ENCODE peak calls at places on chromosomes 4 and X, in four cellular contexts. Y is K562, J is HepG2, W is GM12878. Q is an unnamed sample. For H3K4me1, the result is how much of the 10 kb centered on the place peaks cover.

GRCh38 chr4:86891785-86892638 is at the start of gene C4orf36:
- DNase-seq in Y (peak), W (no peak), J (no peak), Q (peak)

GRCh38 chrX:83516597-83516996 is 8.5 kb downstream of the POU3F4 start:
- DNase-seq in J (no peak), W (no peak), Y (no peak), Q (no peak)

GRCh38 chr4:176031927-176032326 is 33.7 kb upstream of the WDR17 start:
- DNase-seq in Y (no peak), W (no peak), J (no peak), Q (no peak)

GRCh38 chrX:50067435-50068292 is 133.1 kb downstream of the AKAP4 start:
- DNase-seq in W (no peak), J (peak), Y (peak), Q (peak)

GRCh38 chr4:40316782-40317635 is 18.1 kb upstream of the CHRNA9 start:
- DNase-seq in Y (peak), J (peak), W (peak), Q (peak)

GRCh38 chr4:108830509-108831244 is 67.8 kb upstream of the ETNPPL start:
- DNase-seq in Y (no peak), W (no peak), J (no peak), Q (no peak)

GRCh38 chr4:53098681-53099121 is 236.6 kb downstream of the RASL11B start:
- DNase-seq in Y (no peak), W (no peak), J (no peak), Q (peak)

GRCh38 chr4:38911257-38911656 is 43.7 kb downstream of the FAM114A1 start:
- DNase-seq in W (no peak), Y (no peak), J (no peak), Q (no peak)

GRCh38 chr4:173505924-173506779 is 23.9 kb downstream of the HAND2 start:
- DNase-seq in W (peak), J (peak), Y (peak), Q (peak)

GRCh38 chrX:22249371-22249770 is 23.3 kb upstream of the CBLL2 start:
- DNase-seq in W (no peak), Y (no peak), J (no peak), Q (no peak)

GRCh38 chr4:183989471-183989870 is 84.4 kb downstream of the STOX2 start:
- DNase-seq in W (no peak), Y (no peak), J (no peak), Q (no peak)

GRCh38 chr4:185847352-185848078 is 35.5 kb upstream of the SORBS2 start:
- DNase-seq in W (no peak), Y (no peak), J (peak), Q (no peak)

GRCh38 chr4:183149968-183150539 is 51.0 kb downstream of the WWC2 start:
- DNase-seq in W (no peak), Y (no peak), J (no peak), Q (no peak)

GRCh38 chr4:139950568-139950967 is 203.4 kb downstream of the MAML3 start:
- DNase-seq in W (peak), Y (no peak), J (no peak), Q (no peak)

GRCh38 chr4:56908206-56909082 is 744 bp downstream of the REST start:
- DNase-seq in J (peak), Y (peak), W (no peak), Q (peak)

GRCh38 chrX:55057691-55058249 is 17.1 kb upstream of the PAGE2B start:
- DNase-seq in W (no peak), Y (peak), J (peak), Q (peak)

GRCh38 chrX:56974408-56974807 is 20.9 kb downstream of the SPIN3 start:
- DNase-seq in Y (no peak), W (no peak), J (no peak), Q (no peak)

GRCh38 chr4:133151301-133151680 is 2.2 kb downstream of the PCDH10 start:
- DNase-seq in W (no peak), Y (no peak), J (no peak), Q (peak)

GRCh38 chrX:2888309-2888708 is 40.8 kb downstream of the ARSD start:
- DNase-seq in W (no peak), J (no peak), Y (no peak), Q (no peak)

GRCh38 chrX:15646543-15646942 is 18.1 kb downstream of the CLTRN start:
- DNase-seq in J (no peak), Y (no peak), W (no peak), Q (no peak)

GRCh38 chr4:94274912-94275311 is 67.2 kb downstream of the SMARCAD1 start:
- DNase-seq in W (no peak), Y (no peak), J (no peak), Q (no peak)

GRCh38 chrX:154712781-154713391 is 38.0 kb downstream of the GAB3 start:
- DNase-seq in J (no peak), W (peak), Y (no peak), Q (peak)

GRCh38 chr4:58553679-58554078 is 1443.5 kb upstream of the IGFBP7 start:
- DNase-seq in W (no peak), Y (no peak), J (no peak), Q (no peak)

GRCh38 chr4:5142726-5143125 is 91.4 kb downstream of the STK32B start:
- DNase-seq in J (peak), W (no peak), Y (peak), Q (peak)

GRCh38 chrX:47216393-47216925 is 2.0 kb upstream of the CDK16 start:
- DNase-seq in Y (no peak), J (no peak), W (no peak), Q (no peak)

GRCh38 chr4:72513227-72513626 is 55.8 kb downstream of the ADAMTS3 start:
- DNase-seq in W (no peak), J (no peak), Y (no peak), Q (no peak)

GRCh38 chr4:186726440-186727148 is 2.9 kb upstream of the FAT1 start:
- DNase-seq in W (no peak), J (peak), Y (peak), Q (peak)

GRCh38 chrX:136639506-136640176 is 8.3 kb upstream of the CD40LG start:
- DNase-seq in Y (no peak), W (no peak), J (no peak), Q (no peak)

GRCh38 chrX:53224860-53225797 is at the start of gene KDM5C:
- DNase-seq in J (peak), Y (peak), W (peak), Q (peak)
- TF ChIP-seq EZH2 in J (no peak), Y (no peak), W (no peak), Q (no peak)

DNA sequence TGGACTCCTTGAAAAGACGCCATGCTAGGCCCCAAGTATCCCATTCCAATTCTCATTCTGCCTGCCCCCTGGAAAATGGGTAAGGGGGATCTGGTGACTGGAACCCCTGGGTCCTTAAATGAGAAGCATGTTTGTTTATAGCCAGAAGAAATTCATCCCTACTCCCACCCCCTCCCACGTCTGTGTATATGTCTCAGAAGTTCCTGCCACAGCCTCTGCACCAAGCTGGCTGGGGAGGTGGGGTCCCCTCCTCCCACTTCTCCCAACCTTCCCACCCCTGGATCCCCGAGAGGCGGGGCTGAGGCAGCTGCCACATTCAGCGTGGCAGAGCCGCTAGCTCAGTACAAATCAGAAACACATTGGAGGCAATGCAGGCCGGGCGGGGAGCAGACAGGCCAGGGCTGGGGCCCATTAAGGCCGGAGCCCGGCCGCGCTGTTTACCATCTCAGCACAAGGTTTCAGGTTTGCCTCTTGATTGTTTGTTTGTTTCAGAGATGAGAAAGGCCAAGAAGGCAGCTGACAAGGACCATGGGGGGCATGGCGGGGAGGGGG is 22.5 kb downstream of the PJA1 start:
- DNase-seq in Y (no peak), J (no peak), W (no peak), Q (no peak)
- H3K4me1 ChIP-seq in Y (under half), J (under half), W (under half), Q (under half)

GRCh38 chr4:76665139-76665538 is 230.1 kb downstream of the SHROOM3 start:
- DNase-seq in W (no peak), J (no peak), Y (no peak), Q (no peak)
- TF ChIP-seq MYC in W (no peak), J (no peak), Y (no peak), Q (no peak)

GRCh38 chr4:24473309-24473721 is 111.0 kb downstream of the DHX15 start:
- DNase-seq in Y (no peak), W (no peak), J (no peak), Q (no peak)

GRCh38 chr4:24472514-24473308 is 111.6 kb downstream of the DHX15 start:
- DNase-seq in W (no peak), Y (peak), J (peak), Q (peak)

GRCh38 chr4:24475756-24476155 is 108.6 kb downstream of the DHX15 start:
- DNase-seq in Y (no peak), J (no peak), W (no peak), Q (no peak)

GRCh38 chr4:24471623-24472510 is 112.5 kb downstream of the DHX15 start:
- DNase-seq in W (no peak), Y (no peak), J (no peak), Q (no peak)

DNA sequence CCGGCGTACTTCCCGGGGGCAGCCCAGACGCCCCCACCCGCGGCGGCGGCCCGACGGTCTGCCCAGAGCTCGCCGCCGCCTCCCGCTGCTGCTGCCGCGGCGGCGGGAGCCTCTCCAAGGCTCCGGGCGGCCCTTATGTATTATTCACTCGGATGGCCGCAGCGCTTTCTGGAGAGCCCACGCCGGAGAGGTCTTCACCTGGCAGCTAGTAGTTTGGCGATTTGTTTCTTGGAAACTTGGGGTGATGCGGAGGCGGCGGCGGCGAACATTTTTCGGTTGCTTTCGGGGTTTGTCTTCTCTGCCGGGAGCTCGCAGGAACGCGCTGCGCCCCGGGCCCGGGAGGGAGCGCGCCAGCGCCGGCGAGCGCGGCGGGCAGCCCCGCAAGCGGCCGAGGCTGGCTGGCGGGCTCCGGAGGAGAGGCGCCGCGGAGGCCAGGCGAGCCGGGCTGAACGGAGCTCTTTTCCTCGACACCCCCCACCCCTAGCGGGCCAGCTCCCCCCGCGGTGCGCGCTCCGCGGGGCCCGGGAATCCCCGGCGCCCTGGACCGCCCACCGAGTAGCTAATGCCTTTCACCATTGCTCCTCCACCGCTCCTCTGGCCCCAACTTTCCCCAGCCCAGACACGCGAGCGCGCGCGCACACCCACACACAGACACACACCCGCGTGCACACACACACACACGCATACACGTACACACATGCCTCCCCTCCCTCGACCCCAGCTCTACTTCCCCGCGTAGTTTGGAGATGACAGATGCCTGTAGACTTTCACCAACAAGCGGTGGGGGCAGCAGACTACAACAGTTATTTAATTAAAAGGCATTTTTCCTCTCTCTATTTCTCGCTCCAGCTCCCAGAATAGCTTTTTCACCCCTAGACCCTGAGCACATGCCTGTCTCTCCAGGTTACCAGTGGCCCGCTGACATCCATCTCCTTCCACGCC is 113.4 kb downstream of the DHX15 start:
- DNase-seq in J (no peak), W (no peak), Y (no peak), Q (peak)
- TF ChIP-seq EZH2 in J (peak), W (no peak), Y (no peak), Q (no peak)

DNA sequence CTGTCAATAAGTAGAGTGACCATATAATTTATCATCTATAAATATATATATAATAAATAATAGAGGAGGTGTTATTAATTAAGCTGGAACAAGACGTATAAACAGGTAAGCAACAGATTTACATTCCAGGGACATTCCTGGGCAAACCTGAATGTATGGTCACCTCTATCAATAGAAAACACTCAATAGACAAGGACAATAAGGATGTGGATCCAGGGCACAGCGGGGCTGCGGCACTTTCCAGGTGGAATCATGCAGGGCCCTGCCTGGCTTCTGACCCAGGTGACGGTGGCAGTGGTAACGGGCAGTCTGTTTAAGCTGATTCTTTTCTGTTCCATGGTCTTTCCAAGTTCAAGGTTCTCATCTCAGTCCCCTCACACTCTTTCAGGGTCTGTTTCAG is 22.5 kb downstream of the ENPEP start:
- DNase-seq in Y (no peak), W (no peak), J (no peak), Q (no peak)
- H3K4me1 ChIP-seq in Y (under half), W (under half), J (under half), Q (under half)

DNA sequence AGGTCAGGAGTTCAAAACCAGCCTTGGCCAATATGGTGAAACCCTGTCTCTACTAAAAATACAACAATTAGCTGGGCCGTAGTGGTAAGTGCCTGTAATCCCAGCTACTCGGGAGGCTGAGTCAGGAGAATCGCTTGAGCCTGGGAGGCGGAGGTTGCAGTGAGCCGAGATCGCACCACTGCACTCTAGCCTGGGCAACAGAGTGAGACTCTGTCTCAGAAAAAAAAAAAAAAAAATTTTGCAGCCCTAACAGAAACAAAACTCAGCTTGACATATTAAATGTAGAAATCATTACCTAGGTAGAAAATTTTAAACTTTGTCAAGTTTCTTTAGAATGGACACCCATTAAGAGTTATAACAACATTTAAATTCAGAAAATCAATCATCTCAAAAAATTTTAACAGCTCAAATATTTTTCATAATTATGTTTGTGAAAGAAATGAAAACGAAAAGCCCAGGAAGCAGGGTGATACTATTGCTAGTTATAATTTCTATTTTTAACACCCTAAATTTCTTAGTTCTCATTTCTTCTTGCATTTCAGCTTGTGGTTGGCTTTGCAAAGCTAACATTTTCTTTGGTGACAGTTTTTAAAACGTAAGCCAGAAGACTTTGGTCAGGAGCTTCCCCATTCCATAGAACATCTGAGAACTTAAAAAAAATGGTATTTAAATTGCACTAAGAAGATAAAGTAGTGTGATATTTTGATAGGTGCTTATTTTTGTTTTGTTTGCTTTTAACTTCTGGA is 33.3 kb upstream of the RBBP7 start:
- DNase-seq in Y (no peak), J (no peak), W (peak), Q (no peak)
- TF ChIP-seq MYC in Y (no peak), J (no peak), W (no peak), Q (no peak)

GRCh38 chr4:112145820-112146813 is 863 bp downstream of the FAM241A start:
- DNase-seq in Y (peak), J (no peak), W (peak), Q (peak)
- TF ChIP-seq EZH2 in Y (no peak), J (no peak), W (no peak), Q (no peak)

GRCh38 chr4:76772498-76773106 is 125.3 kb downstream of the SOWAHB start:
- DNase-seq in W (peak), Y (peak), J (no peak), Q (peak)

GRCh38 chr4:76765473-76766183 is 132.3 kb downstream of the SOWAHB start:
- DNase-seq in W (peak), J (no peak), Y (no peak), Q (no peak)

GRCh38 chr4:76762136-76763130 is 135.5 kb downstream of the SOWAHB start:
- DNase-seq in Y (no peak), W (no peak), J (no peak), Q (no peak)

GRCh38 chr4:76764251-76764650 is 133.7 kb downstream of the SOWAHB start:
- DNase-seq in W (no peak), J (no peak), Y (no peak), Q (peak)

GRCh38 chr4:76767983-76768382 is 130.0 kb downstream of the SOWAHB start:
- DNase-seq in W (no peak), J (peak), Y (no peak), Q (no peak)
- H3K4me1 ChIP-seq in W (under half), J (under half), Y (under half), Q (under half)

Q was measured in endothelial cell of umbilical vein.